ENCODE peak calls at places on chromosomes 12 and 14, in six cellular contexts. O, S, C, Y, A and Q are unnamed samples.

GRCh38 chr12:61646639-61647038 is 613.6 kb upstream of the USP15 start:
- DNase-seq in A (no peak), Y (no peak), C (no peak), O (no peak), S (no peak), Q (no peak)

GRCh38 chr14:53517276-53517960 is 364.3 kb upstream of the DDHD1 start:
- DNase-seq in S (peak), O (no peak), Y (no peak), A (no peak), C (no peak), Q (no peak)

GRCh38 chr12:67391034-67391433 is 121.9 kb downstream of the CAND1 start:
- DNase-seq in O (no peak), C (no peak), Y (no peak), S (no peak), A (no peak), Q (no peak)

GRCh38 chr12:107163413-107163812 is 70.1 kb upstream of the CRY1 start:
- DNase-seq in Y (peak), A (no peak), S (no peak), C (no peak), O (no peak), Q (no peak)

GRCh38 chr14:73457050-73457934 is 1.1 kb downstream of the NUMB start:
- DNase-seq in A (peak), O (peak), Y (peak), S (peak), C (no peak), Q (no peak)

GRCh38 chr14:75825147-75825592 is 156.6 kb downstream of the TGFB3 start:
- DNase-seq in O (no peak), A (peak), Y (no peak), S (no peak), C (no peak), Q (no peak)

GRCh38 chr14:80906946-80907345 is 34.6 kb downstream of the CEP128 start:
- DNase-seq in A (no peak), O (no peak), S (peak), C (no peak), Y (no peak), Q (no peak)

GRCh38 chr12:131608740-131609665 is 101.9 kb upstream of the SFSWAP start:
- DNase-seq in A (peak), Y (peak), O (peak), S (peak), C (no peak), Q (no peak)

GRCh38 chr14:69956970-69957369 is 77.8 kb downstream of the SMOC1 start:
- DNase-seq in C (no peak), A (no peak), Y (no peak), S (no peak), O (no peak), Q (no peak)

GRCh38 chr12:71197460-71197859 is 39.7 kb upstream of the TSPAN8 start:
- DNase-seq in A (no peak), S (no peak), Y (peak), C (no peak), O (no peak), Q (no peak)

GRCh38 chr14:67487937-67488893 is at the start of gene TMEM229B:
- DNase-seq in O (no peak), C (peak), Y (no peak), S (no peak), A (no peak), Q (no peak)
- H3K4me3 ChIP-seq in O (no peak), C (no peak), Y (no peak), S (no peak), A (no peak), Q (no peak)

GRCh38 chr12:120749256-120749655 is 23.6 kb downstream of the ACADS start:
- DNase-seq in C (no peak), Y (no peak), S (no peak), A (no peak), O (no peak), Q (no peak)

GRCh38 chr12:120754792-120755191 is 29.2 kb downstream of the ACADS start:
- DNase-seq in C (no peak), S (no peak), O (peak), Y (no peak), A (no peak), Q (no peak)

GRCh38 chr12:120748242-120748641 is 22.6 kb downstream of the ACADS start:
- DNase-seq in A (no peak), Y (no peak), O (no peak), C (no peak), S (no peak), Q (no peak)

GRCh38 chr12:120751389-120751788 is 25.8 kb downstream of the ACADS start:
- DNase-seq in C (no peak), S (no peak), O (no peak), Y (peak), A (no peak), Q (no peak)

DNA sequence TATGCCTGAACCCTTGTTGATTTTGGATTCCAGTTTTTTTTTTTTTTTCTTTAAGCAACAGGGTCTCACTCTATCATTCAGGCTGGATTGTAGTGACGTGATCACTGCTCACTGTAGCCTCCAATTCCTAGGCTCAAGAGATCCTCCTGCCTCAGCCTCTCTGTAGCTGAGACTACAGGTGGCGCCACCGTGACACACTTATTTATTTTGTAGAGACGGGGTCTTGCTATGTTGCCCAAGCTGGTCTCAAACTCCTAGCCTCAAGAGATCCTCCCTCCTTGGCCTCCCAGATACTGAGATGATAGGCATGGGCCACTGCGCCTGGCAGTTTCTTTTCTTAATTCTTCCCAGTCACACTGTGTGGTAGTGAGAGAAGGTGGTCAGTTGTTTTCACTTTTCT is 25.2 kb downstream of the ACADS start:
- DNase-seq in C (no peak), O (no peak), A (no peak), Y (no peak), S (no peak), Q (no peak)
- TF ChIP-seq CTCF in C (no peak), O (no peak), A (no peak), Y (peak), S (no peak), Q (no peak)

GRCh38 chr12:31570880-31571279 is 20.1 kb downstream of the DENND5B start:
- DNase-seq in C (no peak), A (peak), S (peak), O (no peak), Y (no peak), Q (no peak)
- H3K4me3 ChIP-seq in C (no peak), A (no peak), S (peak), O (no peak), Y (no peak), Q (no peak)

DNA sequence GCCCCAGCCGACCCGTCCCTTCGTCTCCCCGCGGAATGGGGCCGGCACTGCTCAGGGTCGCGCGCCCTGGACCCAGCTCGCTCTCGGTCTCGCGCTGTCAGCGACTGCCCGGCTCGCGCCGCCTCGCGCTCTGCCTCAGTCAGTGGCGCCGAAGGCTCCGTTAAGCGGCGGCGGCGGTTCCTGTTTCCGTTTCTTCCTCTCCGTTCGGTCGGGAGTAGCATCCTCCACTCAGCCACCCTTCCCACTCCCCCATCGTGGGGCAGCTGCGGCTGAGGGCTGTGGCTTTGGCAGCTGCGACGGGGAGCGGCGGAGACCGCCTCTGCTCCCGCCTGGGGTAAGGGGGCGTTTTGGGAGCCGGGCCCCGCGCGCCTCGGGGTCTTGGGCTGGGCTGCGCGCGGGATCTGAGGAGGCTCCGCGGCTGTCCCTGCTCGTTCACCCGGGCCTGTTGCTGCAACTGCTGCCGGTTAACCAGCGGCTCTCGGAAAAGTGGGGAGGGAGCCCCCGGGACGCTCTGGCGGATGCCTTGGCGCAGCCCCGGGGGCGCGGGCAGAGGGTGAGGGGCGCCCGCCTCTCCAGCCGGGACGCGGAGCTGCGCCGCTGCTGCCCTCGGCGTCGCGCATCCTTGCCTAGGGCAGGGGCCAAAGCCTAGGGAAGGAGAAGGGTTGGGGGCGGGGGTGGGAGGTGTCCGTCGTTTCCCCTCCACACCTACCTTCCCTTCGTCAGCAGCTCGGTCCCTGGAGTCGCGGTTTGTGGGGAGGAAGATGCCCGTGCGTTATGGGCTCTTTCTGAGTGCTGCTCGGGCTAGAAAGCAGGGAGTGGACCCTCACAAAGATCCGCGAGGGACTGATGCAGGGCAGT is 580 bp downstream of the FUT8 start:
- DNase-seq in S (peak), C (no peak), O (peak), Y (peak), A (peak), Q (no peak)
- TF ChIP-seq CTCF in S (peak), C (no peak), O (no peak), Y (no peak), A (peak), Q (peak)

GRCh38 chr12:50058743-50059312 is 1.4 kb downstream of the ASIC1 start:
- DNase-seq in C (peak), S (no peak), A (no peak), O (no peak), Y (no peak), Q (no peak)
- H3K4me3 ChIP-seq in C (no peak), S (no peak), A (no peak), O (no peak), Y (no peak), Q (no peak)

GRCh38 chr14:92549853-92550244 is 36.3 kb downstream of the RIN3 start:
- DNase-seq in Y (no peak), O (peak), C (no peak), S (peak), A (no peak), Q (no peak)

GRCh38 chr14:92553456-92553855 is 39.9 kb downstream of the RIN3 start:
- DNase-seq in O (no peak), C (no peak), S (peak), A (no peak), Y (no peak), Q (no peak)

GRCh38 chr14:92549096-92549852 is 35.7 kb downstream of the RIN3 start:
- DNase-seq in S (no peak), O (no peak), A (no peak), C (no peak), Y (no peak), Q (no peak)

GRCh38 chr14:92552066-92552465 is 38.5 kb downstream of the RIN3 start:
- DNase-seq in C (no peak), Y (no peak), S (no peak), O (no peak), A (no peak), Q (no peak)

GRCh38 chr14:92551066-92551841 is 37.7 kb downstream of the RIN3 start:
- DNase-seq in C (no peak), S (no peak), O (no peak), Y (no peak), A (no peak), Q (no peak)
- TF ChIP-seq CTCF in C (no peak), S (no peak), O (no peak), Y (no peak), A (no peak), Q (no peak)

GRCh38 chr12:47318963-47319362 is 239.2 kb upstream of the AMIGO2 start:
- DNase-seq in C (no peak), S (no peak), Y (no peak), O (no peak), A (no peak), Q (no peak)

GRCh38 chr12:47319746-47320145 is 240.0 kb upstream of the AMIGO2 start:
- DNase-seq in A (no peak), O (no peak), S (no peak), Y (no peak), C (no peak), Q (no peak)

GRCh38 chr12:47321436-47321835 is 241.7 kb upstream of the AMIGO2 start:
- DNase-seq in C (no peak), O (no peak), A (no peak), S (no peak), Y (no peak), Q (no peak)

GRCh38 chr12:47316609-47317049 is 236.9 kb upstream of the AMIGO2 start:
- DNase-seq in O (no peak), A (peak), Y (no peak), S (no peak), C (no peak), Q (peak)

DNA sequence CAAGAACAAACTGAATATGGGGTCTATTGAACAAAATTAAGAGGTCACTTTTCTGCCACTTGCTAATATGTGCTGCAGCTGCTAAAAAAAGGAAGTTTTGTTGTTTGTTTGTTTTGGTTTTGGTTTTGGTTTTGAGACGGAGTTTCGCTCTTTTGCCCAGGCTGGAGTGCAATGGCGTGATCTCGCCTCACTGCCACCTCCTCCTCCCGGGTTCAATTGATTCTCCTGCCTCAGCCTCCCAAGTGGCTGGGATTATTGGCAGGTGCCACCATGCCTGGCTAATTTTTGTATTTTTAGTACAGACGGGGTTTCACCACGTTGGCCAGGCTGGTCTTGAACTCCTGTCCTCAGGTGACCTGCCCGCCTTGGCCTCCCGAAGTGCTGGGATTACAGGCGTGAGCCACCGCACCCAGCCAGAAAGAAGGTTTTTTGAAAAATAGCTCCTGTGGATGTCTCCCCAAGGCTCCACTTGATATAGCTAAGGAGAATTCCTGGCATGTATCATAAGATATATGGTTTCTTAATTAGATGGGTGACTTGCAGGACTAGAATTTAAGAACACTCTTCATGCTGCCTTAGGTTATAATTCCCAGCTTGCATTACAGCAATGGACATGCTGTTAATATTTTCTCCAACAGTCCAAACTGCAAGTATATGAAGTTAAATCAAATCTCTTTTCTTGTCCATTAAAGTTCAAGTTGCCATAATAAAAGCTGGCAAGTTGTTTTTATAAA is 237.6 kb upstream of the AMIGO2 start:
- DNase-seq in C (no peak), A (no peak), S (no peak), O (no peak), Y (no peak), Q (no peak)
- H3K4me3 ChIP-seq in C (no peak), A (no peak), S (no peak), O (no peak), Y (no peak), Q (no peak)

GRCh38 chr12:112904571-112904970 is 2.2 kb upstream of the OAS1 start:
- DNase-seq in S (no peak), A (peak), O (no peak), C (no peak), Y (peak), Q (no peak)
- TF ChIP-seq CTCF in S (no peak), A (no peak), O (no peak), C (no peak), Y (no peak), Q (no peak)

GRCh38 chr12:124938606-124939427 is 24.4 kb upstream of the UBC start:
- DNase-seq in A (peak), O (peak), Y (peak), S (peak), C (no peak), Q (peak)

GRCh38 chr12:124940143-124940392 is 25.6 kb upstream of the UBC start:
- DNase-seq in C (no peak), S (no peak), Y (no peak), O (no peak), A (no peak), Q (no peak)

GRCh38 chr12:124939428-124940142 is 25.1 kb upstream of the UBC start:
- DNase-seq in A (peak), S (peak), O (peak), Y (peak), C (peak), Q (peak)

GRCh38 chr12:124940393-124941169 is 26.1 kb upstream of the UBC start:
- DNase-seq in Y (peak), S (peak), A (peak), C (peak), O (peak), Q (peak)

DNA sequence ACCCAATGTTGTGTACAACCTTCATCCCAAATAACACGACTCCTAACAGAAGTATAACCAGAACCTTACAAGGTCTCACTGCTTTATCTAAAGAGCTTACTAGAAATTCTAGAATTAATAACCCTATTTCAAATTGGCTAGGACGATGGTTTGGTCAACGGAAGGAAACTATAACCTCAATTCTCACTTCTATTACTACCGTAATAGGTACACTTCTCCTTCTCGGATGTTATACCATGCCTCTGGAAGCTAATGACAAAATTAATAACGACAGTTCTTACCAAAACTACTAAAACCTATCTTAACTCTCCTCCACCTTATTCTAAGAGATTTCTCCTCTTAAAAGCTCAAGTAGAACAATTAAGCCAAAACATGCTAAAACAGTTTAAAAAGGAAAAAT is 23.6 kb upstream of the UBC start:
- DNase-seq in O (no peak), Y (peak), A (peak), C (no peak), S (no peak), Q (no peak)
- H3K4me3 ChIP-seq in O (no peak), Y (peak), A (peak), C (no peak), S (no peak), Q (peak)

GRCh38 chr14:89955022-89955414 is 488 bp upstream of the EFCAB11 start:
- DNase-seq in C (no peak), O (no peak), A (no peak), Y (peak), S (no peak), Q (peak)

GRCh38 chr14:89956294-89957009 is 725 bp downstream of the TDP1 start:
- DNase-seq in Y (peak), O (peak), A (peak), S (peak), C (peak), Q (no peak)

GRCh38 chr14:89953602-89954001 is 928 bp downstream of the EFCAB11 start:
- DNase-seq in O (no peak), C (no peak), S (no peak), Y (no peak), A (no peak), Q (no peak)

GRCh38 chr14:89954045-89955021 is at the start of gene EFCAB11:
- DNase-seq in O (peak), S (peak), Y (peak), C (peak), A (peak), Q (peak)

DNA sequence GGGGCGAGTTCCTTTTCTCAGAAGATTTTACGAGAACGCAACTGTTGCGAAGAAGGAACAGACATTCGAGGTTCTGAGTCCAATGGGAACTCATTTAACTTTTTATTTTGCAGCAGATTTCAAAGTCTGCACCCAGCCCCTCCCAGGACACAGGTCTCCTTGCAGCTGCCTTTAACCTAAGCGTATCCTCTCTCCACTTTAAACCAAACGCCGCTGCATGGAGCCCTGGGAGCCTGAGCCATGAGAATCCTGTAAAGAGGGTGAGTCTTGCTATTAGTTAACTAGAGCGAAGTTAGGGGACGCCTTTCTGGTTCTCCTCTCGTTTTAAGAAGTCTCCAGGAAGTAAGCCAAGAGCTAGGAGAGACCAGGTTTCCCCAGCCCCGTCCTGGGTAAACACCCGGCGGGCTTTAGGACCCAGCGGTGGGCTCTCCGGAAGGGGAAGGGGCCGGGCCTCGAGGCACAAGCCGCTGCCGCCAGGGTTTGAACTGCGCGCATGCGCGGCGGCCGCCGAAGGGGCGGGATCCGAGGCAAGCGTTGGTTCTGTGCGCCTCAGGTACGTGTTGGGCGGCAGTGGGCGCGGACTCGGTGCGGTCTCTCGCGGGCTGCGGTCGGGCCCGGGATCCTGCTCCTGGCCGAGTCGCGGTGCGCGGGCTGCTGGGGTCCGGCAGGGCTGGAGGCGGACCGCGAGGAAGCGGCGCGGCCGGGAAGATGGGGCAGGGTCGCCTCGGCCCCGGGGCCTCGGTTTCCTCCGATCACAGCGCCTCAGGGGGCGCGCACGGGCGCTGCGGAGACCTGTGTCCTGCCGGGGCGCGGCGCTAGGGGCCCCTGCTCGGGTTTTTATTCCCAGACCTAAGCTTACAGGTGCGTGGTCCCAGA is at the start of gene TDP1:
- DNase-seq in S (peak), O (peak), Y (peak), C (peak), A (peak), Q (peak)
- TF ChIP-seq CTCF in S (peak), O (no peak), Y (no peak), C (no peak), A (peak), Q (no peak)